ENCODE peak calls at places on chromosomes 3 and 15, in nine cellular contexts. K is neuronal stem cell; A is upper lobe of left lung; N is AG04450; C is ovary; G is CD4-positive, alpha-beta T cell; Y is neural progenitor cell; T is effector memory CD4-positive, alpha-beta T cell; Q is right lobe of liver. P is an unnamed sample. For H3K27me3, the result is how much of the 10 kb centered on the place peaks cover.

GRCh38 chr15:50380089-50380488 is 25.1 kb upstream of the GABPB1 start:
- DNase-seq in K (no peak), A (no peak), N (no peak), C (no peak), G (no peak), Y (no peak), T (no peak), Q (no peak), P (no peak)

GRCh38 chr3:80355144-80355543 is 587.3 kb upstream of the ROBO1 start:
- DNase-seq in K (no peak), A (no peak), N (no peak), C (no peak), G (no peak), Y (no peak), T (no peak), Q (no peak), P (no peak)

GRCh38 chr15:48478581-48478980 is 147.4 kb downstream of the DUT start:
- DNase-seq in K (no peak), A (no peak), N (no peak), C (no peak), G (no peak), Y (no peak), T (no peak), Q (no peak), P (no peak)

GRCh38 chr3:11120091-11120845 is 34.0 kb upstream of the HRH1 start:
- DNase-seq in K (no peak), A (no peak), N (no peak), C (no peak), G (no peak), Y (no peak), T (no peak), Q (no peak), P (no peak)

GRCh38 chr15:71049706-71050422 is 65.4 kb upstream of the THSD4 start:
- DNase-seq in K (no peak), A (no peak), N (no peak), C (no peak), G (no peak), Y (peak), T (no peak), Q (no peak), P (no peak)

GRCh38 chr15:55434989-55435825 is 26.9 kb downstream of the PIERCE2 start:
- DNase-seq in K (peak), A (no peak), N (peak), C (no peak), G (no peak), Y (peak), T (no peak), Q (no peak), P (no peak)

GRCh38 chr3:111906667-111907066 is 47.6 kb downstream of the PHLDB2 start:
- DNase-seq in K (no peak), A (no peak), N (no peak), C (no peak), G (no peak), Y (no peak), T (no peak), Q (no peak), P (no peak)

GRCh38 chr15:35583863-35584528 is 38.0 kb upstream of the DPH6 start:
- DNase-seq in K (no peak), A (no peak), N (no peak), C (no peak), G (no peak), Y (no peak), T (no peak), Q (no peak), P (no peak)

GRCh38 chr3:196531418-196531817 is 16.3 kb upstream of the SMCO1 start:
- DNase-seq in K (no peak), A (no peak), N (no peak), C (no peak), G (no peak), Y (no peak), T (no peak), Q (no peak), P (no peak)

GRCh38 chr3:57006949-57007419 is 53.5 kb upstream of the SPATA12 start:
- DNase-seq in K (no peak), A (peak), N (no peak), C (no peak), G (no peak), Y (no peak), T (no peak), Q (no peak), P (peak)

GRCh38 chr3:62110801-62111200 is 262.5 kb downstream of the FEZF2 start:
- DNase-seq in K (no peak), A (no peak), N (no peak), C (no peak), G (no peak), Y (peak), T (no peak), Q (no peak), P (no peak)

GRCh38 chr3:170007031-170007663 is 30.6 kb upstream of the GPR160 start:
- DNase-seq in K (no peak), A (peak), N (peak), C (no peak), G (peak), Y (no peak), T (no peak), Q (no peak), P (no peak)

GRCh38 chr3:146732325-146732724 is 127.2 kb upstream of the PLSCR5 start:
- DNase-seq in K (no peak), A (no peak), N (no peak), C (no peak), G (no peak), Y (no peak), T (no peak), Q (no peak), P (no peak)

GRCh38 chr3:46135475-46135874 is 72.6 kb downstream of the CCR1 start:
- DNase-seq in K (no peak), A (peak), N (no peak), C (no peak), G (no peak), Y (no peak), T (no peak), Q (no peak), P (no peak)

GRCh38 chr3:179421500-179421899 is 29.8 kb downstream of the GNB4 start:
- DNase-seq in K (no peak), A (peak), N (peak), C (no peak), G (no peak), Y (peak), T (no peak), Q (no peak), P (no peak)

DNA sequence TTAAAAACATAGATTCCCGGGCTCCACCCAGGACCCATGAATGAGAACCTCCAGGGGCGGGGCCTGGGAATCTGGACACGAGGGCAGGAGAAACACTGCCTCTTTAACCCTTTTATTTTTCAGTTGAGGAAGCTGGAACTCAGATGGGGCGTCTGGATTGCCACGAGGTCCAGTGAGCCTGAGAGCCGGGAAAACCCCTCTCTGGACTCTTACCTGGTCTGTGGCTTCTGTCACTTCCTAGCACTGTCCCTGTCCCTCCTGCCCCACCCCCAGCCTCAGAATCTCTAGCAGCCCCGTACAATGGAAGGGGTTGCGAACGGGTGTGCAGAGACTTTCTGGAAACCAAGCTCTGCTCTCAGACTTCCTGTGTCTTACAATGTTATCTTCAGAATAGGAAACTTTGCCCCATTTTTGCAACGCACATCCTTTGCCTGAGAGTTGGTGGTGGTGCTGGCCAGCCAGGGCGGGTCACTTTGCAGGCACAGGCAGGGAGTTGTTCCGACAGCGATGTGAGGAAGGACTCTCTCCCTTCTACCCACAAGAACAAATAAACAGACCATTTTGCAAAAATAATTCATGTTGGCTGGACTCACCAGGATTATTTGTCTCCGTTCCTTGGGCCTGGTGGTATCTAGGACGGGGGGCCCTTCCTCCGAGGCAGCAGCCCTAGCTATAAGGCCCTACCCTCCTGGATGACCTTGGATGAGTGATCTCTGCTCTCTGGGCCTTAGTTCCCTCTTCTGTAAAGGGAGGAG is 59.1 kb downstream of the SMAD6 start:
- DNase-seq in K (no peak), A (no peak), N (no peak), C (no peak), G (no peak), Y (no peak), T (no peak), Q (peak), P (no peak)
- H3K27me3 ChIP-seq in K (under half), A (under half), N (under half), C (under half), G (under half), Y (under half), T (under half), Q (under half), P (under half)

GRCh38 chr3:151567477-151567876 is 106.6 kb upstream of the IGSF10 start:
- DNase-seq in K (no peak), A (no peak), N (no peak), C (no peak), G (no peak), Y (peak), T (no peak), Q (no peak), P (no peak)
- H3K27me3 ChIP-seq in K (under half), A (under half), N (under half), C (under half), G (under half), Y (under half), T (under half), Q (under half), P (under half)

GRCh38 chr3:158097571-158098553 is 8.4 kb downstream of the SHOX2 start:
- DNase-seq in K (peak), A (peak), N (no peak), C (no peak), G (peak), Y (peak), T (peak), Q (peak), P (peak)

GRCh38 chr3:158101330-158102218 is 4.6 kb downstream of the SHOX2 start:
- DNase-seq in K (no peak), A (no peak), N (no peak), C (no peak), G (no peak), Y (peak), T (no peak), Q (no peak), P (no peak)

GRCh38 chr3:158097141-158097540 is 9.1 kb downstream of the SHOX2 start:
- DNase-seq in K (no peak), A (no peak), N (no peak), C (no peak), G (no peak), Y (no peak), T (no peak), Q (no peak), P (no peak)

GRCh38 chr3:158100681-158101080 is 5.5 kb downstream of the SHOX2 start:
- DNase-seq in K (no peak), A (no peak), N (no peak), C (no peak), G (no peak), Y (peak), T (no peak), Q (no peak), P (no peak)

GRCh38 chr3:158098834-158099424 is 7.3 kb downstream of the SHOX2 start:
- DNase-seq in K (no peak), A (no peak), N (no peak), C (no peak), G (no peak), Y (peak), T (no peak), Q (no peak), P (no peak)
- H3K27me3 ChIP-seq in K (half or more), A (half or more), N (half or more), C (under half), G (half or more), Y (half or more), T (half or more), Q (under half), P (under half)

GRCh38 chr3:124322966-124323365 is 331.0 kb upstream of the ROPN1 start:
- DNase-seq in K (no peak), A (no peak), N (no peak), C (no peak), G (no peak), Y (no peak), T (no peak), Q (no peak), P (no peak)

GRCh38 chr3:124329723-124330122 is 337.8 kb upstream of the ROPN1 start:
- DNase-seq in K (no peak), A (no peak), N (no peak), C (no peak), G (no peak), Y (no peak), T (no peak), Q (no peak), P (no peak)

GRCh38 chr3:124322309-124322880 is 330.5 kb upstream of the ROPN1 start:
- DNase-seq in K (no peak), A (no peak), N (no peak), C (no peak), G (no peak), Y (no peak), T (no peak), Q (no peak), P (no peak)

DNA sequence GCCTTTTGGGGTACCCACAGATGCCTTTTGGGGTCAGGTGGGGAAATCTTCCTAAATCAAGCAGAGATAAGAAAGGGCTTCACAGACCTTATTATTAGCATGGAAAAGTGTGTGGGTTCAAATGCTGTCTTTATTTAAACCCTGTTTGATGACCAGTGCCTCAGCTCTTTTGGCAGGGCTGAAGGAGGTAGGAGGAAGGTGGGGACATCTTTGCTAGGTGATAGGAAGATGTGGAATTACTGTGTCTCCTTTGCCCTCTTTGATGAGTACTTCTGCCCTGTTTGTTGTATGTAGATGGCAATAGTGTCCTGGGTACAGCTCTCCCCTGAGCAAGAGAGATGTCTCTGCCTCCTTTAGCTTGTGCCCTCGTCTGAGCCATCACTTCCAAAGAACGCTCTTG is 333.3 kb upstream of the ROPN1 start:
- DNase-seq in K (no peak), A (no peak), N (no peak), C (no peak), G (no peak), Y (no peak), T (no peak), Q (no peak), P (no peak)
- H3K27me3 ChIP-seq in K (under half), A (under half), N (under half), C (under half), G (under half), Y (under half), T (under half), Q (under half), P (under half)

DNA sequence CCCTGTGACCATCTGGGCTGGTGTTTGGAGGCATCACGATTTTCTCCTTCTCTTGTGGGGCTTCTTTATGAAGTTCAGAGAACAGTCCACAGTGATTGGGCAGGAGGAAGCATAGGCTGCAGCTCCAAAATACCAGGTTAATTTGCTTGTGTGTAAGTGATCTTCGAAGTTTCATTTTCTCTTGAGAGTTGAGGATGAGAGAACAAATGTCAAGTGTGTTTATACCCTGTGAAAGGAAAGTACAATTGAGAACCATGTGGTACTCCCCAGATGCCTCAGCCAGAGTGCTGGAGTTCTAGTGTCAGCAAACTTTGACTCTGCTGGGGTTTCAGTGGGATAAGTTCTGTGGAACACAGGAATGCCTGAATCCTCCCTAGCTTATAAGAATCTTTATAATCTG is 357.1 kb upstream of the CFAP20DC start:
- DNase-seq in K (no peak), A (no peak), N (no peak), C (no peak), G (no peak), Y (no peak), T (no peak), Q (no peak), P (no peak)
- H3K27me3 ChIP-seq in K (half or more), A (under half), N (under half), C (under half), G (under half), Y (half or more), T (under half), Q (under half), P (under half)

GRCh38 chr15:85924088-85924487 is 129.4 kb upstream of the KLHL25 start:
- DNase-seq in K (no peak), A (peak), N (no peak), C (no peak), G (no peak), Y (no peak), T (no peak), Q (no peak), P (no peak)
- H3K27me3 ChIP-seq in K (under half), A (under half), N (under half), C (under half), G (under half), Y (under half), T (under half), Q (under half), P (under half)

P was measured in stomach.